ENCODE peak calls at places on chromosomes 16 and 17, in four cellular contexts. U is HL-60, Q is GM12878, C is K562. W is an unnamed sample.

GRCh38 chr16:62711797-62712196 is 675.6 kb upstream of the CDH8 start:
- DNase-seq in U (no peak), Q (no peak), C (no peak), W (no peak)

GRCh38 chr17:30922235-30922993 is 669 bp downstream of the ADAP2 start:
- DNase-seq in U (no peak), Q (no peak), C (no peak), W (peak; percentile 50)

GRCh38 chr17:81039854-81040758 is 5.2 kb downstream of the BAIAP2 start:
- DNase-seq in U (no peak), Q (no peak), C (peak; percentile 20), W (no peak)

GRCh38 chr16:28473714-28474265 is 1.7 kb upstream of the NPIPB7 start:
- DNase-seq in U (no peak), Q (no peak), C (no peak), W (no peak)

GRCh38 chr16:11799509-11800384 is 2.7 kb upstream of the ZC3H7A start:
- DNase-seq in U (no peak), Q (no peak), C (no peak), W (no peak)

GRCh38 chr17:62720126-62720850 is 87.8 kb downstream of the MARCHF10 start:
- DNase-seq in U (no peak), Q (peak; percentile 33), C (peak; percentile 46), W (no peak)

GRCh38 chr16:89476811-89477261 is 13.5 kb downstream of the ANKRD11 start:
- DNase-seq in U (no peak), Q (peak; percentile 62), C (no peak), W (peak; percentile 48)

GRCh38 chr17:75087558-75088453 is at the start of gene SLC16A5:
- DNase-seq in U (no peak), Q (no peak), C (peak; percentile 96), W (peak; percentile 65)

DNA sequence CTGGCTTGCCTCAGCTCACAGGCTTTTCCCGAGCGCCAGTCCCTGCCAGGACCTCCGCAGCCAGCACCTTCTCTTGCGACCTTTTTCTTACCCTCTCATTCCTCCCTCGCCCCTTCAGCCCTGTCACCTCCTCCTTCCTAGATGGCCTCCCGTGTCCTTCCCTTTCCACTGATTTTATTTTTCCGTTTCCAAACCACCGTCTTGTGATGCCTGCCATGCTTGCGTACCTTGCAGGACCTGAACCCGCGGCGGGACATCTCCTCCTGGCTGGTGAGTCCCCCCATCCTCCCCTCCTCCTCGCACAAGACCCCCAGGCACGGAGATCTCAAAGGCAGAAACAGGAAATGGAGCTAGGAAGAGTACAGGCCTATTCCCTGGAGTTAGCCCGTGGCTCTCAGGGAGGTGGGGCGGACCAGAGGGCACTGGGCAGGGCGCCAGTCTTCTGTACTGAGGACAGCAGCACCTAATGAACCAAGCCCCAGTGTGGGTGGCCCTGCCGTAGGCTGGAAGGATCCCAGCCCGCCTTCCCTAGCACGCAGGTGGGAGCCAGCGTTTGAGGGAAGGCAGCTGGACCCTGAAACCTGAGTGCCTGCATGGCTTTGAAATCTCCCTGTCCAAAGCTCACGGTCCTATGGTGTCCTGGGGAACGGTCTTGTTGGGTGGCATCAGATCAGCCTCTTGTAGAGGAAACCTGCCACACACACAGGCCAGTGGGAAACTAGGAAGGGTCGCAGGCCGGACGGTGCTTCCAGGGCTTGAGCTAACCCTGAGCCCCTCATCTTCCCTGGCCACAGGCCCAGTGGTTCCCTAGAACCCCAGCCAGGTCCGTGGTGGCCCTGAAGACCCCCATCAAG is 612 bp downstream of the CISD3 start:
- DNase-seq in U (no peak), Q (no peak), C (no peak), W (no peak)
- TF ChIP-seq POLR2AphosphoS5 in U (peak; percentile 35), Q (no peak), C (no peak), W (no peak)

GRCh38 chr16:78227855-78228254 is 128.4 kb downstream of the WWOX start:
- DNase-seq in U (no peak), Q (no peak), C (no peak), W (no peak)
- TF ChIP-seq SPI1 in U (no peak), Q (no peak), C (no peak), W (no peak)

DNA sequence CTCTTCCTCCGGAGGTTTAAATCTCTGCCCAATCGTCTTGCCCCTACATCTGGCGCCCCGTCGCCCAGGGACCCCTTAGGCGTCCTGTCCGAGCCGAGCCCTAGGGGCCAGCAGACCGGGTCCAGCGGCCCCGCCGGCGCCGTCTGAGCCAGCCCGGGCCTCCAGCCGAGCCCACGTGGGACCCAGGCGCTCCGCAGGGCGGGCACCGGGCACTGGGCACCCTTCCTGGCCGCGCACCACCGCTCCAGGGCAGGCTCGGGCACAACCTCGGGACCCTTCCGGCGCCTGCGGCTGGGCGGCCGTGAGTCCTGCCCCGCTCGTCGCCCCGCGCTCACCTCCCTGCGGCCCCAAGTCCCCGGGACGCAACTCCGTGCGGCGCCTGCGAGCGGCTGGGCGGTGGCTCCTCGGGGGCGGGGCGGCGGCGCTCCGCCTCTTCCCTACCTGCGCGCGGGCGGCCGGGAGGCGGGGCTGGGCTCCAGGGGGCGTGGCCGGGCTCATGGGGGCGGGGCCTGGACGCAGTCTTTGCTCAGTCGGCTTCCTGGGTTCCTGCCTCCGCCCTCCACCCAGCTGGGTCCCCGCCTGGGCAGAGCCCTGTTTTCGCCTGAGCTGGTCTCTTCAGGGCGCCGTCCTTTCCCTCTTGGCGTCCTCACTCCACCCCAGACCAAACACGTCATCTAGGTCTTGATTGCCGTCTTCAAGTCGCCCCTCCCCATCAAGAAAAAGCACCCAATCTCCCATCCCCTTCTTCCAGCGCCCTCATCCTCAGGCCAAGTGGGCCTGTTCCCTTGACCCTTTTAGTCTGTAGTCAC is at the start of gene RHBDF2:
- DNase-seq in U (peak; percentile 88), Q (peak; percentile 62), C (peak; percentile 98), W (peak; percentile 94)
- TF ChIP-seq POLR2AphosphoS5 in U (no peak), Q (peak; percentile 57), C (no peak), W (peak; percentile 33)

DNA sequence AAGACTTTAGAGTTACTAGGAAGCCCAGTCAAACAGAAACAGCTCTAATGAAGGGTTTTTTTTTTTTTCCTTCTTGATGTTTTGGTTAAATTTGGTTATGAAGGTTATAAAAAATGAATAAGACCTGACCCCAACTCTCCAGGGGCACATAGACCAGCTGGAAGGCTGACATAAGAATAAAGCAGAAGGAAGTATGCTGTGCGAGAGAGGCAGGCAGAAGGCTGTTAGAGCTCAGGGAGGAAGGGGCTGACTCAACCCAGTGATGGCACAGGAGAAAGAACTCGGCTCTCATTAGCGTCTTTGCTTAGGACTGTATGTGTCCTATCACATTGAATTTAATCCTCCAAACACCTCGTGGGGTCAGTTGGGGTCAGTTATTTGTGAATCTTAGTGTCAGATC is 474.6 kb downstream of the PMP22 start:
- DNase-seq in U (no peak), Q (no peak), C (no peak), W (no peak)
- TF ChIP-seq SPI1 in U (no peak), Q (no peak), C (no peak), W (no peak)